ENCODE peak calls at places on chromosomes 7 and 10, in five cellular contexts. D, P, S, V and G are unnamed samples.

GRCh38 chr7:15886626-15887025 is 200.1 kb upstream of the MEOX2 start:
- DNase-seq in S (no peak), V (no peak), P (no peak), D (no peak), G (no peak)

GRCh38 chr7:74483402-74484336 is 30.0 kb downstream of the GTF2IRD1 start:
- DNase-seq in V (no peak), S (no peak), D (no peak), P (no peak), G (no peak)

GRCh38 chr7:81846398-81846797 is 76.6 kb upstream of the HGF start:
- DNase-seq in V (no peak), P (peak), S (no peak), D (no peak), G (no peak)

GRCh38 chr7:77940647-77941046 is 142.1 kb downstream of the PHTF2 start:
- DNase-seq in V (no peak), D (peak), S (peak), P (peak), G (no peak)

GRCh38 chr10:101041252-101041761 is 10.3 kb downstream of the SFXN3 start:
- DNase-seq in D (peak), S (peak), V (peak), P (peak), G (peak)

GRCh38 chr10:124824507-124824906 is 22.9 kb downstream of the ABRAXAS2 start:
- DNase-seq in V (no peak), D (no peak), P (no peak), S (no peak), G (no peak)

GRCh38 chr7:129835436-129836020 is 117.2 kb downstream of the UBE2H start:
- DNase-seq in D (no peak), P (no peak), V (no peak), S (no peak), G (no peak)

GRCh38 chr10:44010873-44011602 is 362.4 kb upstream of the ZNF32 start:
- DNase-seq in P (no peak), V (no peak), D (no peak), S (no peak), G (no peak)

GRCh38 chr10:3774814-3775670 is 10.0 kb downstream of the KLF6 start:
- DNase-seq in D (peak), V (no peak), S (no peak), P (no peak), G (peak)

GRCh38 chr10:108521827-108522503 is 1357.5 kb upstream of the SORCS1 start:
- DNase-seq in D (no peak), V (no peak), P (no peak), S (no peak), G (no peak)

GRCh38 chr7:111951027-111951426 is 255.2 kb downstream of the DOCK4 start:
- DNase-seq in D (no peak), S (no peak), P (no peak), V (no peak), G (no peak)

GRCh38 chr10:132351611-132352010 is 19.6 kb downstream of the LRRC27 start:
- DNase-seq in P (no peak), S (no peak), D (no peak), V (peak), G (peak)

GRCh38 chr10:89515031-89515841 is 20.2 kb downstream of the SLC16A12 start:
- DNase-seq in P (peak), V (no peak), S (no peak), D (no peak), G (no peak)

GRCh38 chr7:44824894-44825526 is 22.9 kb downstream of the H2AZ2 start:
- DNase-seq in P (no peak), D (no peak), V (no peak), S (no peak), G (no peak)

GRCh38 chr10:117537904-117538524 is 4.5 kb upstream of the EMX2 start:
- DNase-seq in V (peak), P (no peak), D (no peak), S (no peak), G (no peak)

GRCh38 chr7:75937958-75938786 is 23.2 kb downstream of the POR start:
- DNase-seq in D (peak), S (peak), V (peak), P (peak), G (peak)

GRCh38 chr10:130411496-130412070 is 275.4 kb downstream of the GLRX3 start:
- DNase-seq in V (no peak), P (no peak), D (no peak), S (no peak), G (peak)

GRCh38 chr10:3099291-3100092 is 32.1 kb downstream of the PFKP start:
- DNase-seq in P (no peak), V (no peak), S (no peak), D (no peak), G (no peak)

DNA sequence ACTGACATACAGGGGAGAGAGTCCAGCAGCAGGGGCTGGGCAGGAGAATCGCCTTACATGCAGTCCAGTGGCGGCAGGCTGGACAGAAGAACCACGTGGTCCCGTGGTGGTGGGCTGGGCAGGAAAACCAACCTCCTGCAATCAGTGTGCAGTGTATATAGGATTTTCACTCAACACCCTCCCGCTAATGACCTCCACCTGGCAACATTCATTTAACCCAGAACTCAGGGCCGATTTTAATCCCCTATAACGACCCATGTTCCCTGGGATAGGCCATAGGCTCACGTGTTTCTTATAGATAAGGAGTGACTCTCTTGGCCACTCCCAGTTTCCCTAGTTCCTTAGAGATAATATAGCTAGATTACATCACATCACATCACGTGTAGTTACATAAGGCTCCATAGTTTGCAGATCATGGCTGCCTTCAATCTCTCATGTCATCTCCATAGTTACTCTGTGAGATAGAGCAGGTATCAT is 19.4 kb downstream of the MTURN start:
- DNase-seq in S (no peak), V (no peak), D (no peak), P (no peak), G (no peak)
- TF ChIP-seq EP300 in S (no peak), V (no peak), D (no peak), P (no peak), G (no peak)

DNA sequence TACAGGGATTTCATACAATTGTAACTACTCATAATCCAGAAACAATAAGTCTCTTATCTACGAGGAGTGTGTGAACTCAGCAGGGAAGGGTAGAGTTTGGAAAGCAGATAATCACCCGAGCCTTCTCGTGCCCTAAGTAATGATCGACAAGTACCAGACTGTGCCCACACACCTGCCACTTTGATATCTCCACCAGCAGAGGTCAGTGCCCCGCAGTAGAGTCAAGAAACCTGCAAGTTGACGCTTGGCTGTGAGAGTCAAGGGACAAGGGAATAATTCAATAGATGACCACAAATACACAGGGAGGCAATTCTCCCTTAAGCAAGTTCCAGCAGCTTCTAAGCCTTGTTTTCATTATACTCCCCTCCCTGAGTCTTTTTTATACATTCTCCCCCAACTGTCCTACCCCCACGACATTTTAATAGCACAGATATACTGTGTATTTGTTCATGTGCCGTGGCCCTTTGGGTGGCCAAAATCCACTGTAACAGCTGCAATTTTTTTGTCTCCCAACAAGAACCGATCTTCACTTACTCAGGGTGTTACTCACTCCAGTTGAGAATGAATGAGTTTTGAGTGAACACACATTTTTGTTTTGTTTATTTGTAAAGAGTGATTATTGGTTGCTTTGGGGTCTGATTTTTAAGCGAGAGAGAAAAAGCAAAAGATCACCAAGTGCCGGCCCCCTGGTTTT is 106.9 kb upstream of the RHEB start:
- DNase-seq in D (peak), S (peak), V (peak), P (no peak), G (no peak)
- TF ChIP-seq EP300 in D (no peak), S (no peak), V (no peak), P (no peak), G (no peak)

GRCh38 chr7:36945612-36946400 is 221.5 kb upstream of the AOAH start:
- DNase-seq in S (peak), P (no peak), D (peak), V (no peak), G (no peak)
- TF ChIP-seq EP300 in S (peak), P (no peak), D (no peak), V (no peak), G (no peak)

DNA sequence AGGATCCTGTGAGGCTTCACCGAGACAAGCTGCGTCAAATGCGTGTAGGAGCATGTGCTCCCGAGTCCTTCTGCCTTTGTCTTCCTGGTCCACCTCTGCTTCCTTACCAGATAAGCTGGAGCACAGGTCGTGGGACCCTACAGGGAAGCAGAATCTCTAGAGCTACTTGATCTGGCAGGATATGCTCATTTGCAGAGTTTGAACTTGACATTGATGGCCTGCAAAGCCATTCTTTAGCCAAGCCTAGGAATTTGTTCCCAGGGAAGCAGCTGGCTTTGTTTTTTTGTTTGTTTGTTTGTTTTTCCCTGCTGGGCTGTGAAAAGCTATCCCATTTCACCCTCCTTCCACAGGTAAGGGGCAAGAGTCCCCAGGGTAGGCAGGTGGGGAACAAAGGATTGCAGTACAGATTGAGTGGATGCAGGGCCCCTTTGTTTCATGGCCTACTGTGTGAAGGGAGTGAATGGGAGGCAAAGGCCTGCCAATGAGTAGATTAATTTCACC is 200.0 kb upstream of the BMPER start:
- DNase-seq in S (no peak), P (no peak), D (no peak), V (no peak), G (no peak)
- TF ChIP-seq EP300 in S (no peak), P (no peak), D (no peak), V (no peak), G (no peak)

GRCh38 chr7:23594879-23595604 is 2.1 kb upstream of the CCDC126 start:
- DNase-seq in P (no peak), S (no peak), D (no peak), V (no peak), G (no peak)

GRCh38 chr7:23598321-23598720 is 1.1 kb downstream of the CCDC126 start:
- DNase-seq in V (no peak), S (no peak), D (no peak), P (no peak), G (no peak)

GRCh38 chr7:23597908-23598224 is 684 bp downstream of the CCDC126 start:
- DNase-seq in V (no peak), D (no peak), S (no peak), P (peak), G (no peak)

GRCh38 chr7:23600251-23600650 is 3.1 kb downstream of the CCDC126 start:
- DNase-seq in D (no peak), P (no peak), S (no peak), V (no peak), G (no peak)

DNA sequence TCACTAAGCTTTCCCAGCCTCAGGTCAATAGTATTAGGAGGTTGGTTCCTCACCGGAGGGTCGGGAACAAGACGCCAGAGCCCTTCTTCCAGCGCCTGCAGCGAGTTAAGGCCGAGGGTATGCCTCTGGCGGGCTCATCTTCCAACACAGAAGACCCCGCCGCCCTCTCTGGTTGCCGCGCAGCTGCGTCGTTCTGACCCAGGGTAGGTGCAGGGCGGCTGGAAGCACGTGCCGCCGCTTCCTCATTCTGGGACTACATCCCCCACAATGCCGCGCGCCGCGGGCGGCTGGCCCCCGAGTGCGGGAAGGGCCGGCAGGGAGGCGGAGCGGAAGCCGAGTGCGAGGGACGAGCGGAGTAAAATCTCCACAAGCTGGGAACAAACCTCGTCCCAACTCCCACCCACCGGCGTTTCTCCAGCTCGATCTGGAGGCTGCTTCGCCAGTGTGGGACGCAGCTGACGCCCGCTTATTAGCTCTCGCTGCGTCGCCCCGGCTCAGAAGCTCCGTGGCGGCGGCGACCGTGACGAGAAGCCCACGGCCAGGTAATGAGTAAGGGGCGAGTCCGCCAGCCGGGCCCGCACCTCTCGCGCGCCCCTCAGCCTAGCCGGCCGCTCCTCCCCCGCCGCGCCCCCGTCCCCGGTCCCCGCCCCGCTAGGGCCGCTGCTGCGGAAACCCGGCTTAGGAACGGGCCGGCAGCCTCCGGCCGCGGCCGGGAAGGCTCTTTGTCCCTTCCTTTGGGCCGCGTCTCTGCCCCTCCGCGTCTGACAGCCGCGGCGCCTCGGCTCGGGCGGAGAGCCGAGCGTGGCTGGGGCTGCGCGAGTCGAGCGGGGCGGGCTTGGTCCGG is at the start of gene CCDC126:
- DNase-seq in S (peak), V (peak), D (peak), P (peak), G (peak)
- TF ChIP-seq EP300 in S (no peak), V (no peak), D (no peak), P (no peak), G (no peak)

GRCh38 chr7:94580601-94581000 is 71.0 kb downstream of the CASD1 start:
- DNase-seq in V (no peak), D (no peak), S (no peak), P (no peak), G (no peak)
- TF ChIP-seq EP300 in V (no peak), D (no peak), S (no peak), P (no peak), G (no peak)

DNA sequence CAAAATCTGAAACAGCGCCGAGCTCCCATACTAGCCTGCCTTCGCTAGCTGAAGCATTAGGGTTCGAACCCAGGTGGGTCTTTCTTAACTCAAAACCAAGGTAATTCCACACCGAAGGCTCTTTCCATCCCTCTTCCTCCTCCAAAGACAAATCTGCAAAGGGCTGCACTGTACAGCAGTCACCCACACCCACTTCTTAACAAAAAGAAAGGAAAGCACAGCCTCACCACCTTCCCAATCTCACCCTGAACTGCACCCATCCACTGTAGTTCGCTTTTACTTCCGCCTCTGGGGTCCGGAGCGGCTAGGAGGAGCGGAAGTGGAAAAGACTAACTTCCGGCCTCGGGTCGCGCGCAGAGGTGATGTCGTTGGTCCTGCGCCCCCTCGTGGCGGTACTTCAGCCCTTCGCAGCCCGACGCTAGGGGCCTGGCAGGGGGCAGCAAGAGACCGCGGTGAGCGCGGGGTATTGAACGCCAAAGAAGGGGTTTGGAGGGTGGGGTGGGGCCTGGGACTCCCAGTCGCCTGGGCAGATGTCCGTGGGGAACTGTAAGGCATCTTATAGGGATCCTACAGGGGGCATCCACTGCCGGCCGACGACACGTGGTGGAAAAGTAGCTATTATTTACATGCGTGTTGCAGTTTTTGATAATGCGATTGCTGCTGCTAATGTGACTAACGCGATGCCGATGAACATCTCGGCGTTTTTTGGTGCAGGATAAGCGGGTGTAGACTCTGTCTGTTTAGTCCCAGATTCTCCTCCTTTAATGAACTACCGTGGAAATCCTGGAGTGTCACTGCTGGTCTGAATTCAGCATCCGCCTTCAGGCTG is at the start of gene MTERF1:
- DNase-seq in V (peak), D (peak), P (peak), S (peak), G (peak)
- TF ChIP-seq EP300 in V (no peak), D (no peak), P (no peak), S (no peak), G (no peak)

GRCh38 chr10:10165415-10165814 is 852.3 kb upstream of the CELF2 start:
- DNase-seq in V (no peak), P (no peak), S (no peak), D (no peak), G (no peak)
- TF ChIP-seq EP300 in V (no peak), P (no peak), S (no peak), D (no peak), G (no peak)

GRCh38 chr7:8290645-8291308 is 28.8 kb upstream of the ICA1 start:
- DNase-seq in V (no peak), D (no peak), P (no peak), S (peak), G (no peak)
- TF ChIP-seq EP300 in V (no peak), D (no peak), P (no peak), S (peak), G (no peak)

GRCh38 chr7:153066711-153067110 is 307.2 kb downstream of the ACTR3B start:
- DNase-seq in D (no peak), S (no peak), V (no peak), P (no peak), G (no peak)
- TF ChIP-seq EP300 in D (no peak), S (no peak), V (no peak), P (no peak), G (no peak)